ENCODE peak calls at places on chromosomes 13 and 19, in four cellular contexts. N is WERI-Rb-1, L is AG04450, H is PC-9. D is an unnamed sample. For H3K27me3, the result is how much of the 10 kb centered on the place peaks cover.

GRCh38 chr13:79870766-79871165 is 389.8 kb downstream of the NDFIP2 start:
- DNase-seq in L (no peak), H (no peak), N (no peak), D (no peak)

GRCh38 chr19:42985588-42985987 is 40.7 kb downstream of the PSG11 start:
- DNase-seq in L (no peak), N (no peak), H (no peak), D (no peak)

GRCh38 chr19:16473875-16474397 is 2.2 kb upstream of the EPS15L1 start:
- DNase-seq in L (no peak), N (no peak), H (no peak), D (no peak)

GRCh38 chr19:41870401-41870873 is 6.6 kb upstream of the CD79A start:
- DNase-seq in H (peak), L (no peak), N (no peak), D (no peak)

GRCh38 chr13:43242040-43242439 is 218.7 kb downstream of the DNAJC15 start:
- DNase-seq in L (no peak), H (no peak), N (no peak), D (no peak)

GRCh38 chr13:40665754-40666057 is 735 bp downstream of the FOXO1 start:
- DNase-seq in H (no peak), L (no peak), N (no peak), D (peak)

GRCh38 chr13:42740753-42741152 is 40.6 kb upstream of the FAM216B start:
- DNase-seq in H (no peak), N (no peak), L (no peak), D (no peak)

GRCh38 chr13:106104281-106104901 is 431.1 kb downstream of the EFNB2 start:
- DNase-seq in L (peak), H (peak), N (no peak), D (no peak)

GRCh38 chr13:110298221-110298565 is 8.8 kb downstream of the COL4A1 start:
- DNase-seq in L (no peak), H (no peak), N (no peak), D (no peak)

GRCh38 chr19:47369923-47370625 is 21.0 kb downstream of the DHX34 start:
- DNase-seq in H (no peak), N (no peak), L (peak), D (no peak)

GRCh38 chr13:39035799-39036198 is 2.1 kb downstream of the PROSER1 start:
- DNase-seq in L (no peak), N (no peak), H (no peak), D (no peak)

GRCh38 chr19:7738023-7738422 is 6.1 kb upstream of the CLEC4G start:
- DNase-seq in L (no peak), H (no peak), N (no peak), D (no peak)

GRCh38 chr13:72565893-72566292 is 161.5 kb downstream of the MZT1 start:
- DNase-seq in L (no peak), N (no peak), H (no peak), D (no peak)

GRCh38 chr19:39299404-39299803 is 3.2 kb downstream of the IFNL1 start:
- DNase-seq in N (no peak), L (no peak), H (no peak), D (no peak)
- H3K27me3 ChIP-seq in N (under half), L (under half), H (under half), D (under half)

GRCh38 chr19:45952341-45952690 is 21.3 kb downstream of the NOVA2 start:
- DNase-seq in N (peak), H (no peak), L (no peak), D (no peak)

GRCh38 chr19:45952691-45953505 is 20.8 kb downstream of the NOVA2 start:
- DNase-seq in H (no peak), N (peak), L (peak), D (peak)

GRCh38 chr19:45955905-45956608 is 17.6 kb downstream of the NOVA2 start:
- DNase-seq in H (peak), L (no peak), N (no peak), D (no peak)

GRCh38 chr19:45954132-45954531 is 19.5 kb downstream of the NOVA2 start:
- DNase-seq in L (no peak), H (no peak), N (peak), D (no peak)

GRCh38 chr19:45953676-45954075 is 20.0 kb downstream of the NOVA2 start:
- DNase-seq in N (no peak), H (no peak), L (no peak), D (no peak)
- H3K27me3 ChIP-seq in N (under half), H (under half), L (under half), D (under half)

GRCh38 chr19:1514986-1515721 is 2.3 kb upstream of the ADAMTSL5 start:
- DNase-seq in H (no peak), L (no peak), N (no peak), D (no peak)

GRCh38 chr19:1518471-1518870 is 5.4 kb upstream of the PLK5 start:
- DNase-seq in H (no peak), N (no peak), L (no peak), D (no peak)

GRCh38 chr19:1513492-1514294 is 874 bp upstream of the ADAMTSL5 start:
- DNase-seq in N (peak), H (no peak), L (no peak), D (peak)

GRCh38 chr19:1514295-1514661 is 1.5 kb upstream of the ADAMTSL5 start:
- DNase-seq in H (no peak), N (no peak), L (no peak), D (no peak)

GRCh38 chr19:1516395-1516753 is 3.6 kb upstream of the ADAMTSL5 start:
- DNase-seq in L (no peak), H (no peak), N (no peak), D (no peak)
- H3K27me3 ChIP-seq in L (under half), H (under half), N (under half), D (under half)

GRCh38 chr13:98466634-98467236 is 110.2 kb downstream of the STK24 start:
- DNase-seq in L (no peak), H (peak), N (peak), D (no peak)
- H3K27me3 ChIP-seq in L (under half), H (under half), N (under half), D (under half)